ENCODE peak calls at places on chromosomes 2 and 18, in six cellular contexts. One of them, this sample, is unnamed. For H3K27me3 and H3K4me1, the result is how much of the 10 kb centered on the place peaks cover.

GRCh38 chr2:240819404-240820013 is 510 bp downstream of the KIF1A start:
- DNase-seq in mesendoderm: peak
- DNase-seq in lung: no peak
- DNase-seq in Peyer's patch: no peak
- DNase-seq in astrocyte: no peak
- DNase-seq in adrenal gland: no peak
- DNase-seq in this sample: peak

GRCh38 chr2:118310016-118310877 is 222.0 kb downstream of the INSIG2 start:
- DNase-seq in mesendoderm: peak
- DNase-seq in lung: no peak
- DNase-seq in Peyer's patch: no peak
- DNase-seq in astrocyte: peak
- DNase-seq in adrenal gland: no peak
- DNase-seq in this sample: peak

GRCh38 chr2:174572556-174572955 is 25.0 kb downstream of the WIPF1 start:
- DNase-seq in mesendoderm: no peak
- DNase-seq in lung: no peak
- DNase-seq in Peyer's patch: no peak
- DNase-seq in astrocyte: no peak
- DNase-seq in adrenal gland: no peak
- DNase-seq in this sample: no peak

GRCh38 chr2:213733893-213734292 is 449.6 kb downstream of the SPAG16 start:
- DNase-seq in mesendoderm: no peak
- DNase-seq in lung: no peak
- DNase-seq in Peyer's patch: no peak
- DNase-seq in astrocyte: no peak
- DNase-seq in adrenal gland: no peak
- DNase-seq in this sample: no peak

GRCh38 chr2:16617282-16618266 is 48.1 kb downstream of the CYRIA start:
- DNase-seq in mesendoderm: peak
- DNase-seq in lung: no peak
- DNase-seq in Peyer's patch: no peak
- DNase-seq in astrocyte: no peak
- DNase-seq in adrenal gland: no peak
- DNase-seq in this sample: peak

GRCh38 chr18:49758263-49758610 is 55.1 kb downstream of the ACAA2 start:
- DNase-seq in mesendoderm: no peak
- DNase-seq in lung: no peak
- DNase-seq in Peyer's patch: no peak
- DNase-seq in astrocyte: no peak
- DNase-seq in adrenal gland: no peak
- DNase-seq in this sample: no peak

GRCh38 chr2:239852272-239852671 is 172.9 kb downstream of the NDUFA10 start:
- DNase-seq in mesendoderm: no peak
- DNase-seq in lung: no peak
- DNase-seq in Peyer's patch: no peak
- DNase-seq in astrocyte: no peak
- DNase-seq in adrenal gland: no peak
- DNase-seq in this sample: no peak

GRCh38 chr2:108288534-108289106 is at the start of gene SULT1C2:
- DNase-seq in mesendoderm: peak
- DNase-seq in lung: no peak
- DNase-seq in Peyer's patch: no peak
- DNase-seq in astrocyte: peak
- DNase-seq in adrenal gland: no peak
- DNase-seq in this sample: peak

GRCh38 chr2:108607706-108608301 is 73.5 kb downstream of the LIMS1 start:
- DNase-seq in mesendoderm: peak
- DNase-seq in lung: no peak
- DNase-seq in Peyer's patch: no peak
- DNase-seq in astrocyte: no peak
- DNase-seq in adrenal gland: no peak
- DNase-seq in this sample: peak

GRCh38 chr2:167183916-167184315 is 295.6 kb downstream of the XIRP2 start:
- DNase-seq in mesendoderm: no peak
- DNase-seq in lung: no peak
- DNase-seq in Peyer's patch: no peak
- DNase-seq in astrocyte: no peak
- DNase-seq in adrenal gland: no peak
- DNase-seq in this sample: no peak

GRCh38 chr18:61556862-61557261 is 223.6 kb downstream of the CDH20 start:
- DNase-seq in mesendoderm: peak
- DNase-seq in lung: no peak
- DNase-seq in Peyer's patch: no peak
- DNase-seq in astrocyte: peak
- DNase-seq in adrenal gland: no peak
- DNase-seq in this sample: no peak

GRCh38 chr2:8552264-8552913 is 129.5 kb upstream of the ID2 start:
- DNase-seq in mesendoderm: no peak
- DNase-seq in lung: no peak
- DNase-seq in Peyer's patch: peak
- DNase-seq in astrocyte: no peak
- DNase-seq in adrenal gland: no peak
- DNase-seq in this sample: no peak

GRCh38 chr2:1886405-1886992 is 142.2 kb upstream of the PXDN start:
- DNase-seq in mesendoderm: peak
- DNase-seq in lung: peak
- DNase-seq in Peyer's patch: peak
- DNase-seq in astrocyte: peak
- DNase-seq in adrenal gland: peak
- DNase-seq in this sample: peak

GRCh38 chr2:195610708-195611107 is 46.3 kb upstream of the SLC39A10 start:
- DNase-seq in mesendoderm: no peak
- DNase-seq in lung: no peak
- DNase-seq in Peyer's patch: no peak
- DNase-seq in astrocyte: no peak
- DNase-seq in adrenal gland: no peak
- DNase-seq in this sample: no peak

GRCh38 chr2:131659168-131659572 is 131.5 kb downstream of the CCDC74A start:
- DNase-seq in mesendoderm: no peak
- DNase-seq in lung: no peak
- DNase-seq in Peyer's patch: no peak
- DNase-seq in astrocyte: peak
- DNase-seq in adrenal gland: peak
- DNase-seq in this sample: no peak

GRCh38 chr2:215500466-215500865 is 64.6 kb upstream of the FN1 start:
- DNase-seq in mesendoderm: no peak
- DNase-seq in lung: no peak
- DNase-seq in Peyer's patch: no peak
- DNase-seq in astrocyte: no peak
- DNase-seq in adrenal gland: no peak
- DNase-seq in this sample: no peak

GRCh38 chr2:226758886-226759660 is 40.5 kb downstream of the IRS1 start:
- DNase-seq in mesendoderm: no peak
- DNase-seq in lung: no peak
- DNase-seq in Peyer's patch: no peak
- DNase-seq in astrocyte: peak
- DNase-seq in adrenal gland: no peak
- DNase-seq in this sample: no peak

GRCh38 chr18:47594063-47594462 is 336.4 kb downstream of the SMAD2 start:
- DNase-seq in mesendoderm: no peak
- DNase-seq in lung: no peak
- DNase-seq in Peyer's patch: no peak
- DNase-seq in astrocyte: no peak
- DNase-seq in adrenal gland: no peak
- DNase-seq in this sample: no peak

DNA sequence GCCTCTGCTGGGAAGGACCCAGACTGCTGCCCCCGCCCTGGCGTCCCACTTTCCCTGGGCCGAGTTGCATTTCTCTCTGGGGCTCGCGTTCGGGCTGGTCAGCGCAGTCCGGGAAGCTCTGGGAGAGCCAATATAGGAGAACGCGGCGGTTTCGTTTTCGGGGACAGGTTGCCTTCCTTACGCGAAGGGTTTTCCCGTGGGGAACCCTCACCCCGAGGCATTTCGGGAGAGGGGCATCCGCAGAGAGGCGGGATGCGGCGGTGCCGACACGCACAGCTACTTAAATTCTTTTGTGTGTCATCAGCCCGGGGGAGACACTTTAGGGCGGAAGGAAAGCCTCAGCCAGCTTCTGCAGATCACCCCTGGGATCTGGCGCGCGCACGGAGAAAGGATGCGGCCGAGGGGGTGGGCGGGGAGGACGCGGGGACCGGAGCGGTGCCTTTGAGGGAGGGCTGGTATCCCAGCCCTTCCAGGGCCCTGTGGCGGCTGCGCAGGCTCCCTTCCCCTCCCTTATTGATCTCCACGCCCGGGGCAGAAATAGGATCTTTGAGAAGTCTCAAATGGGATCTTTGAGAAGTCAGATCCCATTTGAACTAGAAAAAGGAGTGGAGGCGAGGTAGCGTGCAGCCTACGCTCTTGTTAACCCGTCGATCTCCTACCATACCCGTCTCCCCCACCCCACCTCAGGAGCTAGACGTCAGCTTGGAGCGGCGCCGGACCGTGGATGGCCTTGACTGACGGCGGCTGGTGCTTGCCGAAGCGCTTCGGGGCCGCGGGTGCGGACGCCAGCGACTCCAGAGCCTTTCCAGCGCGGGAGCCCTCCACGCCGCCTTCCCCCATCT is 1.3 kb downstream of the GATA6 start:
- DNase-seq in mesendoderm: peak
- DNase-seq in lung: peak
- DNase-seq in Peyer's patch: peak
- DNase-seq in astrocyte: peak
- DNase-seq in adrenal gland: peak
- DNase-seq in this sample: peak
- H3K27me3 ChIP-seq in mesendoderm: under half
- H3K27me3 ChIP-seq in lung: under half
- H3K27me3 ChIP-seq in Peyer's patch: under half
- H3K27me3 ChIP-seq in astrocyte: under half
- H3K27me3 ChIP-seq in adrenal gland: under half
- H3K27me3 ChIP-seq in this sample: under half

GRCh38 chr2:37586663-37587409 is 84.6 kb downstream of the CDC42EP3 start:
- DNase-seq in mesendoderm: no peak
- DNase-seq in lung: no peak
- DNase-seq in Peyer's patch: no peak
- DNase-seq in astrocyte: no peak
- DNase-seq in adrenal gland: no peak
- DNase-seq in this sample: no peak
- H3K4me1 ChIP-seq in mesendoderm: under half
- H3K4me1 ChIP-seq in lung: under half
- H3K4me1 ChIP-seq in Peyer's patch: under half
- H3K4me1 ChIP-seq in astrocyte: half or more
- H3K4me1 ChIP-seq in adrenal gland: under half
- H3K4me1 ChIP-seq in this sample: half or more

GRCh38 chr2:95062247-95062646 is 36.7 kb downstream of the MAL start:
- DNase-seq in mesendoderm: no peak
- DNase-seq in lung: no peak
- DNase-seq in Peyer's patch: no peak
- DNase-seq in astrocyte: no peak
- DNase-seq in adrenal gland: no peak
- DNase-seq in this sample: no peak
- H3K27me3 ChIP-seq in mesendoderm: under half
- H3K27me3 ChIP-seq in lung: under half
- H3K27me3 ChIP-seq in Peyer's patch: under half
- H3K27me3 ChIP-seq in astrocyte: under half
- H3K27me3 ChIP-seq in adrenal gland: under half
- H3K27me3 ChIP-seq in this sample: under half

DNA sequence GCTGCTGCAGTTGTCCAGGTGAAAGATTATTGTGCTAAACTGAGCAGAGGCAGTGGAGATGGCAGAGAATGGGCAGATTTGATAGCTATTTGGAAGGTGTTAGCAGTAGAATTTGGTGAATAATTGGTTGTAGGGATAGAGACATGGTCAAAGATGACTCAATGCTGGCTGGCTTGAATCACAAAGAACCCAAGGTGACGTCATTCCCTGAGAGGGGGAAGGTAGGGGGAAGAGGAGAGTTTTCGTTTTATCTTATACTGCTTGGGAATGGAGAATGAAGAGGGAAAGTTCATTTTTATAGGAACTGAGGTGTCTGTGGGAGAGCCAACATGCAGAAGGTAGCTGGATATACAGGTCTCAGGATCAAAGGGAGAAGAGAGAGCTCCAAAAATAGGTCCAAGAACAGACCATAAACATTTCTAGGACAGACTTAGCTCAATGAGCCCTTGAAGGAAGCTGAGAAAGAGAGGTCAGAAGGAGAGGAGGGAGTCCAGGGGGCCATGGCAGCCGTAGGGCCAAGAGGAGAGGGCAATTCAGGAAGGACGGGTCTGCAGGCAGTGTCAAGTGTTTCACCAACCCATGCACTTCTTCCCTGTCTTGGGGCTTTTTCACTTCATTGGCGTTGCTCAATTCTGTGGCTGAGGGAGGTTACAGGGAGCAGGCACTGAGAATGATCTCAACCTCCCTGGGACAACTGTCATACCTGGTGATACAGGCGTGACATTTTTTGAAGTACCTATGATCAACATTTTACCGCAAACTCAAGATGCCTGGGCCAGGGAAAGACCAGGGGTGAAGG is 281.3 kb downstream of the TDRD15 start:
- DNase-seq in mesendoderm: peak
- DNase-seq in lung: no peak
- DNase-seq in Peyer's patch: no peak
- DNase-seq in astrocyte: no peak
- DNase-seq in adrenal gland: no peak
- DNase-seq in this sample: no peak
- H3K4me1 ChIP-seq in mesendoderm: under half
- H3K4me1 ChIP-seq in lung: under half
- H3K4me1 ChIP-seq in Peyer's patch: under half
- H3K4me1 ChIP-seq in astrocyte: under half
- H3K4me1 ChIP-seq in adrenal gland: under half
- H3K4me1 ChIP-seq in this sample: under half

GRCh38 chr2:73981081-73981968 is 3.4 kb upstream of the TET3 start:
- DNase-seq in mesendoderm: peak
- DNase-seq in lung: no peak
- DNase-seq in Peyer's patch: peak
- DNase-seq in astrocyte: no peak
- DNase-seq in adrenal gland: peak
- DNase-seq in this sample: peak
- H3K27me3 ChIP-seq in mesendoderm: under half
- H3K27me3 ChIP-seq in lung: under half
- H3K27me3 ChIP-seq in Peyer's patch: under half
- H3K27me3 ChIP-seq in astrocyte: under half
- H3K27me3 ChIP-seq in adrenal gland: under half
- H3K27me3 ChIP-seq in this sample: under half

DNA sequence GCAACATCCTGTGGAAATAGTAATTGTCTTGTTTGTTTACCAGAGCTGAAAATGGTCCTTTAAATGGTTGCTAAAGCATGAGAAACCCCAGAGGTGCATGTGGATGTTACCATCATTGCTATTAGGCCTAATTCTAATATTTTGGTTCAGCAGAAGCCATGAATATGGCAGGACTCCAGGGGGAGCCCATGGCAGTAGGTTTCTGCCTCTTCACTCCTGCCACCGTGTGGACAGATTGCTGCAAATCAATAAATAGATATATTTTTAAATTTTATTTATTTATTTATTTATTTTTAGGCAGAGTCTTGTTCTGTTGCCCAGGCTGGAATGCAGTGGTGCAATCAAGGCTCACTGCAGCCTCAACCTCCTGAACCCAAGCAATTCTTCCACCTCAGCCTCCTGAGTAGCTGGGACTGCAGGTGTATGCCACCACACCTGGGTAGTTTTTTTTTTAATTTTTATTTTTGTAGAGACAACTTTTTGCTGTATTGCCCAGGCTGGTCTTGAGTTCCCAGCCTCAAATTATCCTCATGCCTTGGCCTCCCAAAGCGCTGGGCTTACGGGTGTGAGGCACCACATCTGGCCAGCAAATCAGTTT is 54.9 kb upstream of the CAPN13 start:
- DNase-seq in mesendoderm: peak
- DNase-seq in lung: peak
- DNase-seq in Peyer's patch: no peak
- DNase-seq in astrocyte: peak
- DNase-seq in adrenal gland: peak
- DNase-seq in this sample: peak
- H3K4me1 ChIP-seq in mesendoderm: under half
- H3K4me1 ChIP-seq in lung: under half
- H3K4me1 ChIP-seq in Peyer's patch: under half
- H3K4me1 ChIP-seq in astrocyte: under half
- H3K4me1 ChIP-seq in adrenal gland: under half
- H3K4me1 ChIP-seq in this sample: under half

This sample was measured in Caco-2.